ENCODE peak calls at places on chromosomes 4 and X, in four cellular contexts. A is K562, X is WTC11, T is HepG2. O is an unnamed sample.

GRCh38 chrX:17707731-17708130 is 29.6 kb upstream of the SCML1 start:
- DNase-seq in X (no peak), A (no peak), T (no peak), O (no peak)

GRCh38 chr4:72442715-72443114 is 126.3 kb downstream of the ADAMTS3 start:
- DNase-seq in X (no peak), T (no peak), A (no peak), O (no peak)

GRCh38 chr4:3856604-3857204 is 90.5 kb downstream of the ADRA2C start:
- DNase-seq in A (no peak), X (no peak), T (no peak), O (no peak)

GRCh38 chrX:8030361-8030760 is 103.1 kb upstream of the PNPLA4 start:
- DNase-seq in A (no peak), T (no peak), X (no peak), O (no peak)

GRCh38 chrX:139831689-139832456 is 101.0 kb downstream of the ATP11C start:
- DNase-seq in X (no peak), A (no peak), T (no peak), O (no peak)

GRCh38 chr4:25970241-25970675 is 56.2 kb downstream of the SMIM20 start:
- DNase-seq in X (no peak), A (no peak), T (no peak), O (no peak)

GRCh38 chr4:107156443-107156842 is 120.3 kb upstream of the DKK2 start:
- DNase-seq in X (no peak), A (no peak), T (no peak), O (no peak)

GRCh38 chr4:4512282-4512681 is 29.6 kb downstream of the STX18 start:
- DNase-seq in T (no peak), X (no peak), A (no peak), O (no peak)

GRCh38 chr4:76784237-76784636 is 113.7 kb downstream of the SOWAHB start:
- DNase-seq in A (peak), X (peak), T (no peak), O (no peak)

GRCh38 chr4:150940123-150940522 is 75.0 kb downstream of the LRBA start:
- DNase-seq in X (no peak), T (no peak), A (no peak), O (no peak)

GRCh38 chrX:134186362-134187121 is 50.4 kb upstream of the CCDC160 start:
- DNase-seq in T (no peak), X (no peak), A (no peak), O (no peak)

GRCh38 chrX:8649969-8650368 is 82.0 kb downstream of the ANOS1 start:
- DNase-seq in A (no peak), T (no peak), X (no peak), O (no peak)

GRCh38 chr4:154491341-154491679 is 289 bp downstream of the DCHS2 start:
- DNase-seq in T (no peak), A (no peak), X (peak), O (peak)

GRCh38 chrX:108485960-108486359 is 46.3 kb downstream of the COL4A5 start:
- DNase-seq in T (no peak), A (no peak), X (no peak), O (no peak)

GRCh38 chr4:48899950-48900349 is 6.6 kb downstream of the OCIAD2 start:
- DNase-seq in X (no peak), T (no peak), A (peak), O (no peak)

GRCh38 chr4:5789141-5789540 is 78.1 kb downstream of the EVC start:
- DNase-seq in X (no peak), A (no peak), T (no peak), O (no peak)

GRCh38 chr4:31375936-31376335 is 655.8 kb downstream of the PCDH7 start:
- DNase-seq in A (no peak), T (no peak), X (no peak), O (no peak)

GRCh38 chr4:14308229-14308651 is 680.7 kb upstream of the BOD1L1 start:
- DNase-seq in A (no peak), T (no peak), X (no peak), O (no peak)

GRCh38 chrX:154840856-154841255 is 6.4 kb upstream of the SMIM9 start:
- DNase-seq in A (peak), X (no peak), T (peak), O (peak)

GRCh38 chr4:10684631-10685030 is at the start of gene CLNK:
- DNase-seq in T (no peak), A (no peak), X (no peak), O (no peak)

GRCh38 chr4:121096629-121097028 is 24.3 kb upstream of the NDNF start:
- DNase-seq in A (peak), X (no peak), T (peak), O (peak)

GRCh38 chr4:7166286-7166685 is 26.1 kb upstream of the SORCS2 start:
- DNase-seq in T (no peak), A (no peak), X (no peak), O (no peak)

GRCh38 chr4:70741872-70742271 is 20.1 kb downstream of the RUFY3 start:
- DNase-seq in X (no peak), T (no peak), A (no peak), O (no peak)

GRCh38 chr4:146104541-146104940 is 71.0 kb upstream of the LSM6 start:
- DNase-seq in A (no peak), X (no peak), T (no peak), O (no peak)

GRCh38 chr4:909821-910220 is 22.3 kb downstream of the GAK start:
- DNase-seq in A (no peak), X (no peak), T (no peak), O (no peak)

GRCh38 chr4:89486042-89486441 is 178.4 kb upstream of the GPRIN3 start:
- DNase-seq in A (no peak), T (no peak), X (no peak), O (no peak)
- TF ChIP-seq NR3C1 in A (no peak), T (no peak), X (no peak), O (no peak)

GRCh38 chrX:23552289-23552688 is 115.0 kb upstream of the PRDX4 start:
- DNase-seq in X (no peak), A (no peak), T (no peak), O (no peak)

GRCh38 chrX:23557070-23557469 is 110.2 kb upstream of the PRDX4 start:
- DNase-seq in A (no peak), X (no peak), T (peak), O (no peak)

GRCh38 chrX:23559975-23560374 is 107.3 kb upstream of the PRDX4 start:
- DNase-seq in T (no peak), X (no peak), A (no peak), O (no peak)

DNA sequence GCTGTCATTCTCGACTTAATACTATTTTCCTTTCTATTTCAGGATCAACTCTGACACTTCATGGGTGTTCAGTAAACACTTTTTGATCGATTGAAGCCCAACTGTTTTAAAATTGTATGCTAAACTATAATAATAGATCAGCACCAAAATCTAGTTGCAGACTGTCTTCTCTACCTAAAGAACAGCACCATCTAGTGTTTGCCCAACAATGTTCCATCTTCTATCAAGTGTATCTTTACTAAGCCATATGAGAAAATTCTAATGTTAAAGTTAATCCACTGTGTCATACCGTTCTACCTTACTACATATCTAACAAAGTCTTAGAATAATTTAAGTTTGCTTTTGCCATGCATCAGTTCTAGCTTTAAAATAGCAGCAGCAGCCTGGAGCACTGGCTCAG is 113.0 kb upstream of the PRDX4 start:
- DNase-seq in A (peak), X (no peak), T (peak), O (peak)
- TF ChIP-seq NR3C1 in A (no peak), X (no peak), T (no peak), O (no peak)

DNA sequence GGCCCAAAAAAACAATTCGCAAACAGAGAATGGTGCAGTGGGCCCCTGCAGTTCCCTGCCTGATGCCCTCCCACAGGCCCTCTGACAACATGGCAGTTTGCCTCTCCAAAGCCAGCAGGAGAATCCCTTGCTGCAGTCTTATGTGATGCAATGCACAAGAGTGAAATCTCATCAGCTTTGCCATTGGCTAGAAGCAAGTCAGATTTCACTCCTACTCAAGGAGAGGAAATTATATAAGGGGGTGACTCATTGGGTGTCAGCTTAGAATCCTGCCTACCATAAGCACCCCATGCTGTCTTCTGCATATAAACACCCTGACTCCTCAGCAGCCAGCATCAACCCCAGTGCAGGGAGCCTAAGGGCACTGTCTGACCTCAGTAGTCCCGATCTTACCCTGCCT is 157.3 kb upstream of the LDB2 start:
- DNase-seq in X (no peak), A (no peak), T (no peak), O (no peak)
- TF ChIP-seq NR3C1 in X (no peak), A (no peak), T (no peak), O (no peak)

GRCh38 chr4:109589119-109589518 is 29.1 kb downstream of the MCUB start:
- DNase-seq in A (no peak), T (no peak), X (no peak), O (no peak)
- TF ChIP-seq NR3C1 in A (no peak), T (no peak), X (no peak), O (no peak)

O was measured in A549.